ENCODE peak calls at places on chromosome 9, in five cellular contexts. L, O, X, A and C are unnamed samples.

GRCh38 chr9:19378647-19379046 is 1.4 kb downstream of the RPS6 start:
- DNase-seq in A (no peak), L (no peak), O (no peak), X (no peak), C (no peak)

GRCh38 chr9:113992276-113992951 is 85.7 kb downstream of the AMBP start:
- DNase-seq in O (no peak), X (no peak), A (no peak), L (no peak), C (peak)

GRCh38 chr9:71791875-71792274 is 23.6 kb upstream of the CEMIP2 start:
- DNase-seq in O (no peak), A (no peak), X (no peak), L (no peak), C (no peak)

GRCh38 chr9:133160742-133161541 is 2.8 kb downstream of the GBGT1 start:
- DNase-seq in A (peak), O (no peak), X (peak), L (peak), C (peak)

GRCh38 chr9:136728080-136728547 is 14.6 kb downstream of the LCN10 start:
- DNase-seq in L (peak), A (peak), O (peak), X (peak), C (peak)

GRCh38 chr9:106322741-106323140 is 540.2 kb upstream of the ZNF462 start:
- DNase-seq in A (no peak), O (no peak), L (no peak), X (no peak), C (no peak)

GRCh38 chr9:107807183-107807582 is 317.6 kb upstream of the KLF4 start:
- DNase-seq in L (no peak), A (peak), X (no peak), O (no peak), C (no peak)

GRCh38 chr9:515665-516064 is 301.0 kb downstream of the DOCK8 start:
- DNase-seq in X (no peak), L (no peak), O (no peak), A (no peak), C (no peak)

GRCh38 chr9:93658184-93658925 is 82.0 kb downstream of the PHF2 start:
- DNase-seq in A (no peak), O (no peak), X (no peak), L (no peak), C (no peak)

GRCh38 chr9:110820378-110820777 is 151.8 kb downstream of the MUSK start:
- DNase-seq in X (no peak), L (no peak), A (no peak), O (no peak), C (no peak)

GRCh38 chr9:125932012-125932411 is 184.8 kb downstream of the PBX3 start:
- DNase-seq in X (no peak), O (no peak), L (peak), A (peak), C (peak)

GRCh38 chr9:131980267-131980916 is 99.3 kb downstream of the MED27 start:
- DNase-seq in O (no peak), L (no peak), X (no peak), A (no peak), C (no peak)

GRCh38 chr9:93467062-93467416 is 13.7 kb upstream of the FAM120AOS start:
- DNase-seq in A (no peak), O (no peak), X (no peak), L (no peak), C (no peak)

GRCh38 chr9:378263-378662 is 163.6 kb downstream of the DOCK8 start:
- DNase-seq in A (no peak), X (no peak), O (no peak), L (no peak), C (no peak)

GRCh38 chr9:108105885-108106284 is 616.3 kb upstream of the KLF4 start:
- DNase-seq in X (no peak), L (no peak), A (no peak), O (no peak), C (no peak)

GRCh38 chr9:137611623-137612609 is 6.4 kb downstream of the ARRDC1 start:
- DNase-seq in X (peak), A (peak), L (peak), O (no peak), C (peak)

GRCh38 chr9:135500071-135500524 is 384 bp upstream of the MRPS2 start:
- DNase-seq in X (peak), O (no peak), L (no peak), A (no peak), C (no peak)

GRCh38 chr9:108186996-108187395 is 668.8 kb downstream of the ACTL7B start:
- DNase-seq in A (no peak), O (no peak), X (no peak), L (no peak), C (peak)

GRCh38 chr9:76756273-76756650 is 8.0 kb upstream of the PCA3 start:
- DNase-seq in A (no peak), O (peak), X (no peak), L (no peak), C (no peak)

GRCh38 chr9:75960561-75960960 is 70.1 kb downstream of the PCSK5 start:
- DNase-seq in A (no peak), X (no peak), L (no peak), O (no peak), C (no peak)

GRCh38 chr9:84293001-84293798 is 47.4 kb downstream of the SLC28A3 start:
- DNase-seq in X (no peak), O (no peak), A (no peak), L (no peak), C (no peak)

GRCh38 chr9:86410281-86410680 is 56.1 kb upstream of the TUT7 start:
- DNase-seq in L (no peak), X (no peak), O (no peak), A (no peak), C (no peak)

GRCh38 chr9:120926397-120926928 is at the start of gene TRAF1:
- DNase-seq in A (no peak), X (peak), L (no peak), O (no peak), C (no peak)

GRCh38 chr9:91972076-91972626 is 22.1 kb upstream of the ROR2 start:
- DNase-seq in A (no peak), X (no peak), O (no peak), L (no peak), C (no peak)

GRCh38 chr9:127598839-127599549 is 13.1 kb upstream of the STXBP1 start:
- DNase-seq in O (no peak), X (no peak), A (no peak), L (no peak), C (no peak)

GRCh38 chr9:127595606-127596005 is 16.5 kb upstream of the STXBP1 start:
- DNase-seq in L (no peak), O (no peak), A (no peak), X (no peak), C (no peak)

GRCh38 chr9:127603226-127603625 is 8.9 kb upstream of the STXBP1 start:
- DNase-seq in X (no peak), L (no peak), O (no peak), A (no peak), C (no peak)

GRCh38 chr9:127599550-127599891 is 12.6 kb upstream of the STXBP1 start:
- DNase-seq in L (no peak), A (no peak), O (no peak), X (no peak), C (no peak)
- H3K27ac ChIP-seq in L (no peak), A (no peak), O (no peak), X (no peak), C (no peak)

GRCh38 chr9:117400131-117400530 is 14.7 kb downstream of the ASTN2 start:
- DNase-seq in O (no peak), L (no peak), A (no peak), X (no peak), C (no peak)
- H3K4me2 ChIP-seq in O (no peak), L (no peak), A (no peak), X (no peak), C (no peak)

DNA sequence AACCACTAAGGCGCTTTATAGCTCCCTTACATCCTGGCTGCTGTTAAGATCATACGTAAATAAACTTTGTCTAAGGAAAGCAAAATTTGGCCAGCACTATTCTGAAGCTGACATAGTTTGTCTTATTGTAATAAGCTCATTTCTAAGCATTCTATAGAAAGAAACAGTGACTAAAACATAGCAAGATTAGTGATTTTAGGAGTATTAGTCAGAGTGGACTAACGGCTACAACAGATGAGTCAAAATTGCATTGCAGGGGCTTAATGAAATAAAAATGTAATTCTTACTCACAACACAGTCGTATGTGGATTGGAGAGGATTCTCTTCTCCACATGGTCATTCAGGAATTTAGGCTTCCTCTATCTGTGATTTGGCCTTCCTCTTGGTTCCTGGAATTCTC is 347.6 kb downstream of the GADD45G start:
- DNase-seq in A (peak), L (no peak), X (no peak), O (no peak), C (peak)
- H3K4me3 ChIP-seq in A (no peak), L (no peak), X (no peak), O (no peak), C (no peak)

GRCh38 chr9:128323192-128323730 is 622 bp downstream of the COQ4 start:
- DNase-seq in L (no peak), X (no peak), O (no peak), A (peak), C (peak)
- H3K27ac ChIP-seq in L (peak), X (peak), O (no peak), A (peak), C (peak)

DNA sequence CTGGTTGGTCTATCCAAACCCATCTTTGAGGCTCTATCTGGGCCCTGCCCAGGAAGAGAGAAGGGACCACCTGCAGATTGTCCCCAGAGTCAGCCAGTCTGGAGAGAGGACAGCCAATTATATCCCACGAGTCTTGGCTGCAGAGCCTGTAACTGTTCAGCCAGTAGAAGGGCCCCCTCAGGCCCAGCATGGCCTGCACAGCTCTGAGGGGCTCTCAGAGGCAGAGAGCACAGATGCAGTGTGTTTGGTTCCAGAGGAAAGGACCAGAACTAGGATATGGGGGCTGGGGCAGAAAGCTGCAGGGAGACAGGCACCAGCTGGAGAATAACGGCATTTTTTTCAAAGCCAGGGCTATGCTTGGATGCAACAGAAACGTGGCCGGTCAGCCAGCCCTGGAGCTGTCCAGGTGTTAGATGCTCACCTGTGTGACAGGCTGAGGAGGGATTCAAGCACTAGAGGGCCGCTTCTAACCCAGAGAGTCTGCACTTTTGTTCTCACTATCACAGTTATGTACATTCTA is 96.7 kb downstream of the GABBR2 start:
- DNase-seq in X (no peak), A (no peak), O (no peak), L (no peak), C (no peak)
- H3K4me2 ChIP-seq in X (no peak), A (no peak), O (no peak), L (no peak), C (no peak)